ENCODE peak calls at places on chromosomes 4 and X, in four cellular contexts. D, T, R and V are unnamed samples.
A peak's percentile ranks its signal among the peaks of the same experiment; 100 is the strongest.

GRCh38 chr4:106201373-106201772 is 114.6 kb downstream of the TBCK start:
- DNase-seq in D (no peak), T (no peak), R (peak; percentile 6), V (peak; percentile 36)

GRCh38 chrX:150148749-150149672 is 210.7 kb upstream of the EOLA2 start:
- DNase-seq in D (no peak), T (no peak), R (peak; percentile 32), V (peak; percentile 8)

GRCh38 chr4:72997409-72997808 is 72.1 kb downstream of the COX18 start:
- DNase-seq in D (no peak), T (no peak), R (peak; percentile 64), V (peak; percentile 16)

GRCh38 chrX:85379174-85379907 is at the start of gene POF1B:
- DNase-seq in D (no peak), T (peak; percentile 65), R (no peak), V (no peak)

GRCh38 chrX:49071877-49072711 is 1.7 kb downstream of the PRAF2 start:
- DNase-seq in D (peak; percentile 68), T (peak; percentile 64), R (peak; percentile 79), V (peak; percentile 73)

GRCh38 chrX:84170931-84171330 is 17.1 kb downstream of the RPS6KA6 start:
- DNase-seq in D (no peak), T (no peak), R (peak; percentile 68), V (no peak)

GRCh38 chr4:75644095-75644494 is 13.8 kb upstream of the CDKL2 start:
- DNase-seq in D (no peak), T (no peak), R (no peak), V (no peak)

GRCh38 chr4:20248155-20248558 is 3.5 kb upstream of the SLIT2 start:
- DNase-seq in D (peak; percentile 12), T (no peak), R (peak; percentile 66), V (peak; percentile 86)

GRCh38 chrX:7083468-7084396 is 63.8 kb upstream of the STS start:
- DNase-seq in D (no peak), T (no peak), R (peak; percentile 99), V (peak; percentile 78)

GRCh38 chr4:13544556-13545393 is 467 bp upstream of the NKX3-2 start:
- DNase-seq in D (peak; percentile 41), T (peak; percentile 51), R (peak; percentile 48), V (peak; percentile 69)

GRCh38 chr4:9970399-9971011 is 50.8 kb downstream of the SLC2A9 start:
- DNase-seq in D (no peak), T (no peak), R (no peak), V (no peak)

GRCh38 chr4:180940680-180941079 is 1302.5 kb upstream of the TENM3 start:
- DNase-seq in D (no peak), T (no peak), R (no peak), V (no peak)

GRCh38 chr4:110854021-110854678 is 231.3 kb upstream of the PITX2 start:
- DNase-seq in D (no peak), T (no peak), R (peak; percentile 93), V (peak; percentile 72)

GRCh38 chr4:98055800-98056501 is 87.3 kb downstream of the STPG2 start:
- DNase-seq in D (no peak), T (no peak), R (no peak), V (no peak)

GRCh38 chr4:186624951-186625350 is 69.6 kb upstream of the MTNR1A start:
- DNase-seq in D (no peak), T (no peak), R (peak; percentile 93), V (peak; percentile 85)

GRCh38 chrX:136847874-136848273 is 32.7 kb downstream of the RBMX start:
- DNase-seq in D (no peak), T (no peak), R (peak; percentile 75), V (no peak)

GRCh38 chr4:22487333-22487732 is 28.5 kb downstream of the ADGRA3 start:
- DNase-seq in D (no peak), T (no peak), R (no peak), V (no peak)

GRCh38 chr4:127783026-127783769 is 1.1 kb downstream of the HSPA4L start:
- DNase-seq in D (peak; percentile 57), T (peak; percentile 77), R (peak; percentile 86), V (peak; percentile 77)

GRCh38 chr4:120977435-120977997 is 55.0 kb upstream of the PRDM5 start:
- DNase-seq in D (peak; percentile 7), T (peak; percentile 27), R (peak; percentile 53), V (peak; percentile 76)

GRCh38 chr4:17781072-17781830 is at the start of gene FAM184B:
- DNase-seq in D (no peak), T (no peak), R (peak; percentile 13), V (no peak)

GRCh38 chrX:24463077-24463476 is 2.0 kb upstream of the PDK3 start:
- DNase-seq in D (no peak), T (no peak), R (no peak), V (no peak)

GRCh38 chrX:72054776-72055495 is 76.8 kb downstream of the RTL5 start:
- DNase-seq in D (no peak), T (no peak), R (no peak), V (no peak)

GRCh38 chrX:23784487-23785301 is 1.7 kb downstream of the SAT1 start:
- DNase-seq in D (no peak), T (peak; percentile 34), R (peak; percentile 83), V (peak; percentile 81)

GRCh38 chr4:2252530-2252924 is 9.4 kb downstream of the MXD4 start:
- DNase-seq in D (no peak), T (no peak), R (no peak), V (no peak)

GRCh38 chr4:116132946-116133345 is 952.4 kb downstream of the TRAM1L1 start:
- DNase-seq in D (no peak), T (no peak), R (no peak), V (no peak)

GRCh38 chrX:644304-645023 is 13.9 kb downstream of the SHOX start:
- DNase-seq in D (no peak), T (no peak), R (no peak), V (no peak)

GRCh38 chrX:24146283-24146865 is 3.2 kb upstream of the ZFX start:
- DNase-seq in D (no peak), T (no peak), R (no peak), V (no peak)

GRCh38 chr4:158182736-158183135 is 9.9 kb upstream of the GASK1B start:
- DNase-seq in D (no peak), T (no peak), R (no peak), V (no peak)

GRCh38 chrX:103386332-103386731 is 10.0 kb downstream of the BEX3 start:
- DNase-seq in D (no peak), T (no peak), R (no peak), V (no peak)

GRCh38 chr4:81565137-81565870 is 93.6 kb upstream of the RASGEF1B start:
- DNase-seq in D (peak; percentile 68), T (peak; percentile 54), R (peak; percentile 3), V (peak; percentile 59)

GRCh38 chr4:83240379-83240875 is 44.2 kb downstream of the COQ2 start:
- DNase-seq in D (no peak), T (no peak), R (no peak), V (no peak)

GRCh38 chr4:121717680-121718237 is 21.0 kb upstream of the ANXA5 start:
- DNase-seq in D (peak; percentile 41), T (no peak), R (no peak), V (peak; percentile 80)

GRCh38 chrX:145213504-145213903 is 33.8 kb upstream of the SPANXN1 start:
- DNase-seq in D (no peak), T (no peak), R (no peak), V (no peak)
- TF ChIP-seq CTCF in D (peak; percentile 39), T (no peak), R (no peak), V (peak; percentile 0)

GRCh38 chrX:17415242-17415815 is 40.3 kb downstream of the NHS start:
- DNase-seq in D (no peak), T (no peak), R (peak; percentile 76), V (no peak)

GRCh38 chrX:17413228-17413627 is 38.2 kb downstream of the NHS start:
- DNase-seq in D (no peak), T (no peak), R (peak; percentile 94), V (peak; percentile 49)

GRCh38 chrX:17414839-17415238 is 39.8 kb downstream of the NHS start:
- DNase-seq in D (no peak), T (peak; percentile 46), R (no peak), V (no peak)

GRCh38 chrX:17412692-17413091 is 37.7 kb downstream of the NHS start:
- DNase-seq in D (no peak), T (no peak), R (peak; percentile 87), V (peak; percentile 41)

DNA sequence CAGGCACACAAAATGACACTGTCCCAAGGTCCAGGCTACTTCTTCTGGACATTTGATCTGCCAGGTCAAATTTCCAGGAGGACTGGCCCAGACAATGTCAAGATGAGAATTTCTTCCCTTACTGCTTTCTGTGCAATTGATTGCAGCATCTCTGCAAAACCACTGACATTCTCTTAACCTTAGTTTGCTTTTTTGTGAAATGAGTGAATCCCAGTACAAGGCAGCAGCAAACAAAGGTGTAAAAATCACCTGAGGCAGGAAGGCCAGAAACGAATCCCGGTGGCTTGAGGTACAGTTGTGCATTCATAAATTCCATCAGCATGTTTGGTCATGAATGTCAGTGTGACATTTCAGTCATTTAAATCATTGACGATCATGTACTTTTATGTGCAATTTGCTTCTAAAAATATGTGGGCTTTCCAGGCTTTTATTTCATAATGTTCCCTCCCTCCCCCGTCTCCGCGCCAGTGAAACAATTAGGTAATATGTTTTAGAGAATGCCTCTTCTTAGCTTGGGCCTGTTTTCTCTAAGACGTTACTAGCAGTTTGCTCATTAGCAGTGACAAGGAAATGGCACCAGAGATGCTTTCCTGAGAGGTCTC is 39.2 kb downstream of the NHS start:
- DNase-seq in D (peak; percentile 7), T (no peak), R (no peak), V (no peak)
- H3K4me3 ChIP-seq in D (no peak overlapping the region), T (no peak overlapping the region), R (no peak overlapping the region), V (no peak overlapping the region)

GRCh38 chr4:70993181-70994068 is at the start of gene DCK:
- DNase-seq in D (peak; percentile 75), T (peak; percentile 89), R (peak; percentile 90), V (peak; percentile 91)
- TF ChIP-seq CTCF in D (no peak), T (no peak), R (no peak), V (no peak)

GRCh38 chr4:176238157-176238608 is 30.8 kb downstream of the ASB5 start:
- DNase-seq in D (no peak), T (no peak), R (peak; percentile 87), V (peak; percentile 91)
- H3K4me3 ChIP-seq in D (no peak overlapping the region), T (no peak overlapping the region), R (no peak overlapping the region), V (no peak overlapping the region)

GRCh38 chr4:96164814-96165351 is 325.0 kb downstream of the PDHA2 start:
- DNase-seq in D (no peak), T (no peak), R (peak; percentile 98), V (peak; percentile 92)

GRCh38 chr4:96166806-96167205 is 326.9 kb downstream of the PDHA2 start:
- DNase-seq in D (no peak), T (no peak), R (peak; percentile 10), V (peak; percentile 35)

GRCh38 chr4:96175871-96176270 is 336.0 kb downstream of the PDHA2 start:
- DNase-seq in D (no peak), T (no peak), R (peak; percentile 17), V (peak; percentile 17)

GRCh38 chr4:96170198-96170597 is 330.3 kb downstream of the PDHA2 start:
- DNase-seq in D (no peak), T (no peak), R (no peak), V (no peak)
- TF ChIP-seq CTCF in D (no peak), T (no peak), R (no peak), V (no peak)

GRCh38 chr4:8163436-8164193 is 5.0 kb upstream of the ABLIM2 start:
- DNase-seq in D (no peak), T (no peak), R (no peak), V (no peak)
- H3K4me3 ChIP-seq in D (no peak overlapping the region), T (no peak overlapping the region), R (no peak overlapping the region), V (no peak overlapping the region)

GRCh38 chr4:112979881-112980421 is 69.5 kb upstream of the ANK2 start:
- DNase-seq in D (no peak), T (no peak), R (no peak), V (no peak)
- TF ChIP-seq CTCF in D (no peak), T (no peak), R (no peak), V (no peak)